ENCODE peak calls at places on chromosome 9, in ten cellular contexts. E, Y, K, V, F, I, P, B, Z and L are unnamed samples.
A peak's percentile ranks its signal among the peaks of the same experiment; 100 is the strongest.

GRCh38 chr9:70566743-70567142 is 152.3 kb upstream of the KLF9 start:
- DNase-seq in B (no peak), P (no peak), E (no peak), K (no peak), Z (no peak), I (no peak), Y (no peak), F (no peak), V (no peak), L (no peak)

GRCh38 chr9:118028225-118028624 is 324.0 kb downstream of the TLR4 start:
- DNase-seq in K (no peak), I (no peak), Z (no peak), B (no peak), F (no peak), V (no peak), Y (no peak), P (no peak), E (no peak), L (no peak)

GRCh38 chr9:121545875-121546423 is 46.3 kb upstream of the GGTA1 start:
- DNase-seq in P (peak; percentile 96), Y (peak; percentile 98), F (peak; percentile 97), Z (peak; percentile 95), I (peak; percentile 97), K (peak; percentile 95), B (peak; percentile 98), V (peak; percentile 89), E (peak; percentile 94), L (peak; percentile 97)

GRCh38 chr9:117470455-117470854 is 55.6 kb upstream of the ASTN2 start:
- DNase-seq in P (no peak), E (no peak), I (no peak), V (no peak), F (no peak), B (no peak), Y (no peak), Z (no peak), K (no peak), L (no peak)

GRCh38 chr9:75651709-75652108 is 238.8 kb upstream of the PCSK5 start:
- DNase-seq in F (no peak), I (no peak), K (no peak), Y (no peak), B (no peak), E (no peak), P (no peak), Z (no peak), V (no peak), L (no peak)

GRCh38 chr9:75087279-75087823 is 604 bp downstream of the NMRK1 start:
- DNase-seq in Z (peak; percentile 46), E (peak; percentile 31), F (peak; percentile 42), K (no peak), P (peak; percentile 56), I (peak; percentile 29), B (no peak), Y (no peak), V (no peak), L (no peak)

GRCh38 chr9:83034587-83034986 is 28.4 kb downstream of the RASEF start:
- DNase-seq in K (no peak), Z (no peak), Y (no peak), B (no peak), F (no peak), V (no peak), P (no peak), E (peak; percentile 43), I (no peak), L (no peak)

GRCh38 chr9:3962467-3962866 is 337.4 kb downstream of the GLIS3 start:
- DNase-seq in Z (no peak), Y (no peak), F (peak; percentile 20), P (no peak), V (peak; percentile 34), E (peak; percentile 76), I (no peak), B (no peak), K (no peak), L (no peak)

GRCh38 chr9:79480639-79481038 is 91.1 kb upstream of the TLE4 start:
- DNase-seq in F (no peak), I (no peak), Y (no peak), P (no peak), K (no peak), V (no peak), E (no peak), B (no peak), Z (no peak), L (no peak)

GRCh38 chr9:79477241-79477830 is 94.4 kb upstream of the TLE4 start:
- DNase-seq in B (no peak), I (no peak), E (peak; percentile 61), Y (no peak), K (no peak), F (no peak), Z (no peak), P (no peak), V (no peak), L (no peak)

GRCh38 chr9:79473704-79474103 is 98.1 kb upstream of the TLE4 start:
- DNase-seq in I (no peak), B (no peak), K (no peak), Y (no peak), V (no peak), P (no peak), Z (no peak), F (no peak), E (no peak), L (no peak)

GRCh38 chr9:79482078-79482477 is 89.7 kb upstream of the TLE4 start:
- DNase-seq in F (no peak), E (peak; percentile 56), P (no peak), I (no peak), Z (no peak), Y (no peak), V (no peak), K (no peak), B (no peak), L (no peak)

DNA sequence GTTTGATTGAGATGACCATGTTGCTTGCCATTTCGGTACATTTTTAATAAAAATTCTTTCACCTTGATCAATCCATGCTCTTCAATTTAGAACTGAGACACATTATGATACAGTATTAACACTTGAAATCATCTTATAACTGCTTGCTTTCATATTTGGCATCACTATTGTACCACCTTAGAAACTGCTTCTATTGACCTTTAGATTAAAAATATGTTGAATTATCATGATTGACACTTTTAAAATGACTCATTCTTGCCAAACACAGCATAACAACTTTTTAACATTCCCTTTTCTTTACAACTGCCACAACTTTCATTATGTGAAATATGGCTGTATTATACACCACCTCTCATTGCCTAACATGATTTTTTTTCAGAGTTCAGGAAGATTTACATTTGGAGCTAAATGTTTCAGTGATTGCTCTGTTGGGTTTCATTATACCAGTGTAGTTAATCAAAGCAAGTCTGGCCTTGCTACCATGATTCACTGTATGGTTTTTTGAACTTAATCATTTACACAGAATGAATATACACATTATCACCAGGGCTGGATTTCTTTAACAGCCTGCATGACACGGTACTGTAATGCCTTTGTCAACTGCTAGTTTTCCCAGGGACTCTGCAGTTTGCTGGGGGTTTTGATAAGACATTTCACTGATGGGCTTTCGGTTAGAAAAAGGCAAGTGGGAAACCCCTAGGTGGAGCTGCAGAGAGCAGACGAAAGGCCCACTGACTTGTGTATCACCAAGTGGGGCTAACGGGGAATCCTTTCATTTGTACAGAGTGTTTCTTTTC is 93.6 kb upstream of the TLE4 start:
- DNase-seq in Y (no peak), B (no peak), E (peak; percentile 29), V (no peak), P (no peak), I (peak; percentile 8), K (no peak), F (peak; percentile 49), Z (no peak), L (no peak)
- TF ChIP-seq CTCF in Y (peak; percentile 24), B (no peak), E (peak; percentile 35), V (peak; percentile 62), P (peak; percentile 16), I (peak; percentile 37), K (peak; percentile 25), F (peak; percentile 45), Z (no peak), L (peak; percentile 41)

DNA sequence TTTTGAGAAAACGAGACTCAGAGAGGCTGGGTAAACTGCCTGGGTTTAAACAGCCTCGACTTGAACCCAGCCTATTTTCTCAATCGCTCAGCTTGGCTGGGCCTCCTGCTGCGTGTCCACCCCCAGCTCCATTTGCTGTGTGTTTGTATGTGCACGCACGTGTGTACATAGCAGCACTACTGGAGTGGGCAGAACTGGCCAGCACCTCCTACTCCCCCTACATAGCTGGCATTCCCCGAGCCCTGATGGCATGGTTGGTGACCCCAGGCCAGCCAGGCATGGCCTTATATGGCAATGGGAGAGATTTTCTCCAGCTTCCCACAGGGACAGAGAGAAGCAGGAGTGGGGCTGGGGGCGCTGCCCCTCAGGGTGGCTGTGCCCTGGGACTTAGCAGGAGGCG is 4.1 kb downstream of the AIF1L start:
- DNase-seq in Y (no peak), F (no peak), K (no peak), V (no peak), Z (no peak), E (no peak), P (no peak), B (no peak), I (no peak), L (no peak)
- H3K27ac ChIP-seq in Y (no peak overlapping the region), F (no peak overlapping the region), K (peak overlapping the region; percentile 88), V (no peak overlapping the region), Z (no peak overlapping the region), E (no peak overlapping the region), P (no peak overlapping the region), B (no peak overlapping the region), I (no peak overlapping the region), L (peak overlapping the region; percentile 87)

GRCh38 chr9:137168907-137169763 is 716 bp downstream of the LRRC26 start:
- DNase-seq in K (no peak), F (peak; percentile 49), E (peak; percentile 19), V (no peak), B (no peak), Y (no peak), I (no peak), P (peak; percentile 64), Z (no peak), L (no peak)

GRCh38 chr9:137170486-137171148 is 766 bp upstream of the LRRC26 start:
- DNase-seq in V (no peak), E (no peak), B (no peak), F (no peak), I (no peak), K (no peak), P (no peak), Z (no peak), Y (no peak), L (no peak)

GRCh38 chr9:137171149-137172063 is at the start of gene TMEM210:
- DNase-seq in V (no peak), F (no peak), B (no peak), Z (no peak), E (no peak), I (no peak), Y (no peak), P (no peak), K (no peak), L (no peak)

GRCh38 chr9:137168575-137168906 is 1.3 kb downstream of the LRRC26 start:
- DNase-seq in K (no peak), E (no peak), P (no peak), Y (no peak), Z (no peak), V (no peak), I (no peak), B (no peak), F (no peak), L (no peak)

GRCh38 chr9:137169764-137170460 is at the start of gene LRRC26:
- DNase-seq in Y (no peak), Z (no peak), K (no peak), P (peak; percentile 59), I (no peak), B (no peak), V (no peak), F (no peak), E (no peak), L (no peak)
- H3K4me3 ChIP-seq in Y (peak within 1 kb of the TSS; percentile 29), Z (peak within 1 kb of the TSS; percentile 18), K (peak within 1 kb of the TSS; percentile 42), P (peak within 1 kb of the TSS; percentile 40), I (peak within 1 kb of the TSS; percentile 46), B (peak within 1 kb of the TSS; percentile 47), V (no peak within 1 kb of the TSS), F (no peak within 1 kb of the TSS), E (peak within 1 kb of the TSS; percentile 7), L (peak within 1 kb of the TSS; percentile 64)

GRCh38 chr9:114382951-114383865 is 4.6 kb downstream of the AKNA start:
- DNase-seq in V (no peak), Y (no peak), K (peak; percentile 90), I (peak; percentile 70), P (no peak), F (no peak), Z (peak; percentile 59), E (peak; percentile 50), B (peak; percentile 61), L (no peak)
- TF ChIP-seq CTCF in V (peak; percentile 24), Y (no peak), K (peak; percentile 17), I (no peak), P (no peak), F (peak; percentile 9), Z (no peak), E (peak; percentile 7), B (no peak), L (peak; percentile 11)